ENCODE peak calls at places on chromosomes 6 and 20, in nine cellular contexts. G, E, V, O, X, F, I, C and L are unnamed samples.

GRCh38 chr6:34315780-34316179 is 67.0 kb upstream of the SMIM29 start:
- DNase-seq in X (no peak), V (no peak), E (peak; percentile 56), G (no peak), O (no peak), C (no peak), I (no peak), F (no peak), L (no peak)

GRCh38 chr6:26537846-26538571 is at the start of gene HMGN4:
- DNase-seq in E (peak; percentile 91), G (peak; percentile 76), I (peak; percentile 62), O (peak; percentile 83), F (peak; percentile 77), C (peak; percentile 91), V (peak; percentile 88), X (peak; percentile 74), L (peak; percentile 92)

GRCh38 chr6:138455746-138456392 is 43.4 kb downstream of the NHSL1 start:
- DNase-seq in C (peak; percentile 64), E (no peak), I (no peak), X (no peak), G (no peak), V (no peak), F (no peak), O (no peak), L (no peak)

GRCh38 chr20:18750735-18751134 is 62.8 kb upstream of the SCP2D1 start:
- DNase-seq in G (no peak), O (peak; percentile 71), X (no peak), C (no peak), V (no peak), I (no peak), F (no peak), E (no peak), L (no peak)

GRCh38 chr20:32574296-32575226 is 10.6 kb downstream of the NOL4L start:
- DNase-seq in E (peak; percentile 32), I (peak; percentile 28), V (no peak), X (peak; percentile 89), C (no peak), G (peak; percentile 41), F (peak; percentile 16), O (no peak), L (no peak)

GRCh38 chr6:82840571-82840970 is 225.1 kb downstream of the UBE3D start:
- DNase-seq in O (no peak), I (no peak), C (no peak), F (no peak), G (no peak), X (no peak), V (no peak), E (no peak), L (no peak)

GRCh38 chr6:79048611-79049010 is 29.4 kb downstream of the PHIP start:
- DNase-seq in I (no peak), C (no peak), O (no peak), V (no peak), E (peak; percentile 25), G (no peak), F (no peak), X (peak; percentile 10), L (no peak)

GRCh38 chr6:131290955-131291354 is 155.7 kb downstream of the AKAP7 start:
- DNase-seq in F (no peak), E (no peak), X (no peak), O (no peak), V (no peak), C (no peak), G (no peak), I (no peak), L (no peak)

GRCh38 chr6:138590796-138591709 is 91.8 kb upstream of the NHSL1 start:
- DNase-seq in X (peak; percentile 71), F (no peak), I (no peak), O (peak; percentile 74), G (peak; percentile 37), V (peak; percentile 71), E (peak; percentile 55), C (peak; percentile 84), L (no peak)

GRCh38 chr6:124984668-124985338 is 22.6 kb downstream of the RNF217 start:
- DNase-seq in E (no peak), V (no peak), O (no peak), G (no peak), F (no peak), I (no peak), C (no peak), X (peak; percentile 31), L (no peak)

GRCh38 chr6:18102783-18103509 is 19.5 kb downstream of the NHLRC1 start:
- DNase-seq in E (no peak), F (no peak), C (no peak), V (no peak), X (no peak), I (no peak), G (no peak), O (no peak), L (no peak)

GRCh38 chr6:44496705-44497369 is 109.3 kb downstream of the CDC5L start:
- DNase-seq in V (no peak), I (no peak), X (no peak), C (no peak), G (no peak), O (no peak), E (no peak), F (no peak), L (no peak)

GRCh38 chr6:23016701-23017100 is 447.3 kb downstream of the HDGFL1 start:
- DNase-seq in I (no peak), F (no peak), X (no peak), E (peak; percentile 19), O (no peak), G (peak; percentile 14), C (no peak), V (no peak), L (no peak)

GRCh38 chr20:23628402-23629016 is 9.2 kb downstream of the CST3 start:
- DNase-seq in C (no peak), F (no peak), V (no peak), O (no peak), X (no peak), G (no peak), E (no peak), I (no peak), L (no peak)

GRCh38 chr20:51305316-51306052 is 237.0 kb downstream of the NFATC2 start:
- DNase-seq in F (no peak), G (no peak), E (no peak), I (no peak), C (no peak), X (no peak), V (no peak), O (no peak), L (no peak)